ENCODE peak calls at places on chromosomes 2 and 18, in four cellular contexts. One of them, this sample, is unnamed.

GRCh38 chr18:13233746-13234527 is 15.4 kb downstream of the LDLRAD4 start:
- DNase-seq in astrocyte: no peak
- DNase-seq in fibroblast of villous mesenchyme: no peak
- DNase-seq in endothelial cell: no peak
- DNase-seq in this sample: no peak

GRCh38 chr18:76209597-76209996 is 285.4 kb downstream of the ZNF516 start:
- DNase-seq in astrocyte: peak
- DNase-seq in endothelial cell: no peak
- DNase-seq in fibroblast of villous mesenchyme: no peak
- DNase-seq in this sample: no peak

GRCh38 chr2:20624884-20625485 is 25.9 kb downstream of the HS1BP3 start:
- DNase-seq in endothelial cell: no peak
- DNase-seq in fibroblast of villous mesenchyme: no peak
- DNase-seq in astrocyte: no peak
- DNase-seq in this sample: no peak

GRCh38 chr18:8116346-8117007 is 492.8 kb upstream of the RAB12 start:
- DNase-seq in fibroblast of villous mesenchyme: peak
- DNase-seq in endothelial cell: no peak
- DNase-seq in astrocyte: peak
- DNase-seq in this sample: no peak

GRCh38 chr2:18378020-18378653 is 182.3 kb downstream of the RDH14 start:
- DNase-seq in astrocyte: no peak
- DNase-seq in endothelial cell: peak
- DNase-seq in fibroblast of villous mesenchyme: peak
- DNase-seq in this sample: peak

GRCh38 chr2:62871506-62871905 is 166.0 kb downstream of the EHBP1 start:
- DNase-seq in astrocyte: no peak
- DNase-seq in endothelial cell: no peak
- DNase-seq in fibroblast of villous mesenchyme: peak
- DNase-seq in this sample: no peak

GRCh38 chr2:46878886-46879285 is 36.7 kb downstream of the MCFD2 start:
- DNase-seq in astrocyte: peak
- DNase-seq in fibroblast of villous mesenchyme: no peak
- DNase-seq in endothelial cell: no peak
- DNase-seq in this sample: peak

GRCh38 chr2:205056066-205056678 is 510.9 kb downstream of the PARD3B start:
- DNase-seq in endothelial cell: no peak
- DNase-seq in fibroblast of villous mesenchyme: peak
- DNase-seq in astrocyte: no peak
- DNase-seq in this sample: no peak

GRCh38 chr18:59719533-59720325 is 22.5 kb upstream of the CCBE1 start:
- DNase-seq in endothelial cell: no peak
- DNase-seq in fibroblast of villous mesenchyme: peak
- DNase-seq in astrocyte: peak
- DNase-seq in this sample: no peak

GRCh38 chr2:105114551-105114950 is 76.7 kb downstream of the MRPS9 start:
- DNase-seq in astrocyte: peak
- DNase-seq in endothelial cell: no peak
- DNase-seq in fibroblast of villous mesenchyme: peak
- DNase-seq in this sample: no peak

GRCh38 chr2:150126839-150127238 is 360.6 kb downstream of the RND3 start:
- DNase-seq in endothelial cell: no peak
- DNase-seq in fibroblast of villous mesenchyme: no peak
- DNase-seq in astrocyte: no peak
- DNase-seq in this sample: no peak

GRCh38 chr2:166179201-166179600 is 51.4 kb upstream of the SCN1A start:
- DNase-seq in astrocyte: no peak
- DNase-seq in fibroblast of villous mesenchyme: peak
- DNase-seq in endothelial cell: no peak
- DNase-seq in this sample: no peak

GRCh38 chr2:231123362-231123898 is 1.4 kb downstream of the HTR2B start:
- DNase-seq in endothelial cell: peak
- DNase-seq in astrocyte: peak
- DNase-seq in fibroblast of villous mesenchyme: peak
- DNase-seq in this sample: no peak

GRCh38 chr2:223414646-223415045 is 187.5 kb downstream of the SCG2 start:
- DNase-seq in astrocyte: peak
- DNase-seq in fibroblast of villous mesenchyme: peak
- DNase-seq in endothelial cell: no peak
- DNase-seq in this sample: no peak

GRCh38 chr2:233209117-233209977 is 42.1 kb upstream of the ATG16L1 start:
- DNase-seq in astrocyte: peak
- DNase-seq in endothelial cell: no peak
- DNase-seq in fibroblast of villous mesenchyme: peak
- DNase-seq in this sample: no peak

GRCh38 chr18:10559566-10560456 is 34.0 kb downstream of the NAPG start:
- DNase-seq in fibroblast of villous mesenchyme: no peak
- DNase-seq in astrocyte: no peak
- DNase-seq in endothelial cell: no peak
- DNase-seq in this sample: no peak

GRCh38 chr2:67043781-67044478 is 353.2 kb upstream of the ETAA1 start:
- DNase-seq in astrocyte: no peak
- DNase-seq in fibroblast of villous mesenchyme: no peak
- DNase-seq in endothelial cell: no peak
- DNase-seq in this sample: no peak

GRCh38 chr18:58937913-58938312 is 73.2 kb downstream of the ZNF532 start:
- DNase-seq in astrocyte: no peak
- DNase-seq in endothelial cell: no peak
- DNase-seq in fibroblast of villous mesenchyme: peak
- DNase-seq in this sample: no peak

GRCh38 chr2:192070099-192070498 is 124.6 kb downstream of the TMEFF2 start:
- DNase-seq in endothelial cell: no peak
- DNase-seq in astrocyte: peak
- DNase-seq in fibroblast of villous mesenchyme: peak
- DNase-seq in this sample: no peak

GRCh38 chr2:177400337-177400923 is 7.9 kb downstream of the AGPS start:
- DNase-seq in endothelial cell: no peak
- DNase-seq in fibroblast of villous mesenchyme: no peak
- DNase-seq in astrocyte: peak
- DNase-seq in this sample: no peak

GRCh38 chr2:100819365-100820345 is at the start of gene NPAS2:
- DNase-seq in endothelial cell: peak
- DNase-seq in fibroblast of villous mesenchyme: peak
- DNase-seq in astrocyte: peak
- DNase-seq in this sample: peak

GRCh38 chr2:229712125-229712524 is 2.2 kb downstream of the DNER start:
- DNase-seq in astrocyte: no peak
- DNase-seq in fibroblast of villous mesenchyme: peak
- DNase-seq in endothelial cell: no peak
- DNase-seq in this sample: no peak

GRCh38 chr2:111122631-111123421 is 2.1 kb downstream of the BCL2L11 start:
- DNase-seq in fibroblast of villous mesenchyme: peak
- DNase-seq in astrocyte: peak
- DNase-seq in endothelial cell: peak
- DNase-seq in this sample: peak

GRCh38 chr2:96824079-96824870 is 8.2 kb downstream of the CNNM3 start:
- DNase-seq in endothelial cell: no peak
- DNase-seq in fibroblast of villous mesenchyme: peak
- DNase-seq in astrocyte: peak
- DNase-seq in this sample: no peak

GRCh38 chr2:178066324-178066723 is 6.3 kb downstream of the PDE11A start:
- DNase-seq in fibroblast of villous mesenchyme: no peak
- DNase-seq in astrocyte: no peak
- DNase-seq in endothelial cell: no peak
- DNase-seq in this sample: no peak

GRCh38 chr2:201904529-201905420 is 98.4 kb downstream of the CDK15 start:
- DNase-seq in astrocyte: no peak
- DNase-seq in endothelial cell: no peak
- DNase-seq in fibroblast of villous mesenchyme: no peak
- DNase-seq in this sample: no peak

GRCh38 chr2:161681043-161681442 is 56.8 kb downstream of the SLC4A10 start:
- DNase-seq in endothelial cell: no peak
- DNase-seq in astrocyte: peak
- DNase-seq in fibroblast of villous mesenchyme: no peak
- DNase-seq in this sample: no peak

GRCh38 chr18:13620206-13620672 is 106.1 kb downstream of the FAM210A start:
- DNase-seq in endothelial cell: no peak
- DNase-seq in fibroblast of villous mesenchyme: no peak
- DNase-seq in astrocyte: no peak
- DNase-seq in this sample: no peak

GRCh38 chr2:237205551-237205950 is 119.9 kb downstream of the COPS8 start:
- DNase-seq in endothelial cell: no peak
- DNase-seq in fibroblast of villous mesenchyme: no peak
- DNase-seq in astrocyte: no peak
- DNase-seq in this sample: no peak

GRCh38 chr2:51368250-51368649 is 336.3 kb upstream of the NRXN1 start:
- DNase-seq in astrocyte: no peak
- DNase-seq in endothelial cell: no peak
- DNase-seq in fibroblast of villous mesenchyme: no peak
- DNase-seq in this sample: no peak

GRCh38 chr2:26687328-26687727 is 5.2 kb upstream of the KCNK3 start:
- DNase-seq in endothelial cell: no peak
- DNase-seq in astrocyte: no peak
- DNase-seq in fibroblast of villous mesenchyme: no peak
- DNase-seq in this sample: no peak

GRCh38 chr2:119255760-119256573 is 32.3 kb downstream of the STEAP3 start:
- DNase-seq in astrocyte: peak
- DNase-seq in fibroblast of villous mesenchyme: peak
- DNase-seq in endothelial cell: peak
- DNase-seq in this sample: no peak

GRCh38 chr2:175829741-175830140 is 172.3 kb downstream of the LNPK start:
- DNase-seq in fibroblast of villous mesenchyme: no peak
- DNase-seq in endothelial cell: no peak
- DNase-seq in astrocyte: no peak
- DNase-seq in this sample: no peak

GRCh38 chr18:7488571-7488970 is 78.5 kb upstream of the PTPRM start:
- DNase-seq in astrocyte: no peak
- DNase-seq in fibroblast of villous mesenchyme: no peak
- DNase-seq in endothelial cell: no peak
- DNase-seq in this sample: no peak

GRCh38 chr18:74897971-74898657 is 300.4 kb downstream of the ZNF407 start:
- DNase-seq in endothelial cell: no peak
- DNase-seq in astrocyte: peak
- DNase-seq in fibroblast of villous mesenchyme: peak
- DNase-seq in this sample: no peak

GRCh38 chr2:221641181-221641871 is 69.2 kb upstream of the EPHA4 start:
- DNase-seq in astrocyte: peak
- DNase-seq in endothelial cell: no peak
- DNase-seq in fibroblast of villous mesenchyme: no peak
- DNase-seq in this sample: no peak

GRCh38 chr2:8628870-8629209 is 53.0 kb upstream of the ID2 start:
- DNase-seq in endothelial cell: no peak
- DNase-seq in astrocyte: no peak
- DNase-seq in fibroblast of villous mesenchyme: no peak
- DNase-seq in this sample: no peak

GRCh38 chr2:171309727-171310265 is 124.0 kb downstream of the METTL8 start:
- DNase-seq in endothelial cell: no peak
- DNase-seq in astrocyte: no peak
- DNase-seq in fibroblast of villous mesenchyme: no peak
- DNase-seq in this sample: no peak

DNA sequence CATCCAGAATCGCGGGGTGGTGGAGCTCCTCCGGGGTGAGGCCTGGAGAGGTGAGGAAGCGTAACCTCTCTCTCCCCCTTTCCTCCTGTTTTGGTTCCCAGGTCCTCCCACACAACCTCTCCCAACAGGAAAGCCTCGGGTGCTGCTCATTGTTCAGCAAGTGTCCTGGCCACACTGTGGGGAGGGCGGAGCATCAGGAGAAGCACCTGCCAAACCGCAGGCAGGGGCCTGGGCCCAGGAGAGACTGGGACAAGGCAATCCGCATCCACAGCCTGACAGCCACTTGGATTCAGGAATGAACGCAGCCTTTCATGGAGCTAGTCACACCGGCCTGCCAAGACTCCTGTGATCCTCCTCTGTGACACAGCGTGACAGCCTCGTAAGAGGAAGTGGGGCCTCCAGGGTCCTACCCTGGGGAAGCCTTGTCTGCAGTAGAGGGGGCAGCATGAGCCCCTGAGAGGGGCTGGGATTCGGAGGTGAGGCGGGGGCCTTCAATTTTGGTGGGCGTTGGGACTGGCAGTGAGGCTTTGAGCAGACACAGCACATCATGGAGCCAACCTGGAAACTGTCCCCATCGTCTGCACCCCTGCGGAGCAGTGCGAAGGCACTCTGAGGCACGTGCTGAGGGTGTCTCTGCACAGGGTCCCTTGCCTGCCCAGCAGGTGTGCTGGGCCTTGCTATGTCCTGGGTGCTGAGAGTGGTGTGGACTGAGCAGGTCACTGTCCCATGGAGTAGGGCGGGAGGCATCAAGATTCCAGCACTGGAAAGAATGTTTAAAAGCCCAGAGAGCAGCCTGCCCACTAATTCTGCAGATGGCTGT is 62.2 kb downstream of the EDAR start:
- DNase-seq in astrocyte: no peak
- DNase-seq in fibroblast of villous mesenchyme: no peak
- DNase-seq in endothelial cell: no peak
- DNase-seq in this sample: no peak
- TF ChIP-seq CTCF in astrocyte: no peak
- TF ChIP-seq CTCF in fibroblast of villous mesenchyme: no peak
- TF ChIP-seq CTCF in endothelial cell: no peak
- TF ChIP-seq CTCF in this sample: no peak

GRCh38 chr2:216059233-216059834 is 22.3 kb downstream of the PECR start:
- DNase-seq in fibroblast of villous mesenchyme: no peak
- DNase-seq in endothelial cell: no peak
- DNase-seq in astrocyte: no peak
- DNase-seq in this sample: no peak
- TF ChIP-seq CTCF in fibroblast of villous mesenchyme: peak
- TF ChIP-seq CTCF in endothelial cell: peak
- TF ChIP-seq CTCF in astrocyte: peak
- TF ChIP-seq CTCF in this sample: no peak

GRCh38 chr18:73136134-73136533 is 268.3 kb upstream of the NETO1 start:
- DNase-seq in astrocyte: peak
- DNase-seq in endothelial cell: no peak
- DNase-seq in fibroblast of villous mesenchyme: no peak
- DNase-seq in this sample: no peak
- TF ChIP-seq CTCF in astrocyte: peak
- TF ChIP-seq CTCF in endothelial cell: peak
- TF ChIP-seq CTCF in fibroblast of villous mesenchyme: peak
- TF ChIP-seq CTCF in this sample: peak

GRCh38 chr2:71451695-71452094 is 1.7 kb upstream of the DYSF start:
- DNase-seq in endothelial cell: no peak
- DNase-seq in fibroblast of villous mesenchyme: peak
- DNase-seq in astrocyte: no peak
- DNase-seq in this sample: no peak

GRCh38 chr2:71453404-71454220 is at the start of gene DYSF:
- DNase-seq in endothelial cell: peak
- DNase-seq in astrocyte: peak
- DNase-seq in fibroblast of villous mesenchyme: peak
- DNase-seq in this sample: peak

GRCh38 chr2:71455011-71455740 is 1.8 kb downstream of the DYSF start:
- DNase-seq in endothelial cell: peak
- DNase-seq in fibroblast of villous mesenchyme: no peak
- DNase-seq in astrocyte: no peak
- DNase-seq in this sample: no peak

GRCh38 chr2:71454221-71455010 is 1.1 kb downstream of the DYSF start:
- DNase-seq in fibroblast of villous mesenchyme: no peak
- DNase-seq in endothelial cell: no peak
- DNase-seq in astrocyte: no peak
- DNase-seq in this sample: no peak

DNA sequence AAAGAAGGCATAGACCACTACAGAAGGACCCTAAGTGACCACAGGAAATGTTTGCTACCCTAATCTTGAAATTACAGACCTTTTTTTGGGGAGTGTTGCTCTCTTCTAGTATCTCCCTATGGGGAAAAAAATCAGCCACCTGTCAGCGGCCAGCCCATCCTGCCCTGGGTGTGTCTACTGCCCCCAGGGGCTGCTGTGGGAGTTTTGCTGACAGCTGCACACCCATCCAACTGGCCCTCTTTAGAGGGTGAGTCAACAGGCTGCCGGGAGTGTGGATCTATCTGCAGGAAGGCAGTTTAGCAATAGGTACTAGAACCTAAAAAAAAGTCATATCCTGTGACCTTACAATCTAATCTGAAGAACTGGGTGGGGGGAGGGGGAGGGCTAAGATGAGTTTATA is 796 bp upstream of the DYSF start:
- DNase-seq in astrocyte: no peak
- DNase-seq in endothelial cell: peak
- DNase-seq in fibroblast of villous mesenchyme: peak
- DNase-seq in this sample: no peak
- TF ChIP-seq CTCF in astrocyte: peak
- TF ChIP-seq CTCF in endothelial cell: no peak
- TF ChIP-seq CTCF in fibroblast of villous mesenchyme: no peak
- TF ChIP-seq CTCF in this sample: no peak